ENCODE peak calls at places on chromosomes 16 and 17, in ten cellular contexts. H, W, A, F, M, L, J, V, D and P are unnamed samples.

GRCh38 chr17:82750241-82750905 is 1.5 kb upstream of the TBCD start:
- DNase-seq in H (no peak), W (no peak), A (no peak), F (no peak), M (no peak), L (no peak), J (no peak), V (no peak), D (no peak), P (no peak)

GRCh38 chr16:79505344-79505743 is 95.2 kb downstream of the MAF start:
- DNase-seq in H (no peak), W (no peak), A (no peak), F (no peak), M (no peak), L (no peak), J (no peak), V (no peak), D (no peak), P (no peak)

GRCh38 chr17:2082003-2082862 is 27.3 kb downstream of the HIC1 start:
- DNase-seq in H (no peak), W (no peak), A (no peak), F (no peak), M (no peak), L (no peak), J (no peak), V (no peak), D (no peak), P (no peak)

GRCh38 chr16:67648764-67649407 is 3.9 kb downstream of the CARMIL2 start:
- DNase-seq in H (no peak), W (no peak), A (no peak), F (no peak), M (no peak), L (no peak), J (peak), V (no peak), D (no peak), P (no peak)

GRCh38 chr16:12158428-12158827 is 181.9 kb downstream of the SNX29 start:
- DNase-seq in H (no peak), W (no peak), A (peak), F (no peak), M (peak), L (no peak), J (no peak), V (peak), D (no peak), P (no peak)

GRCh38 chr16:11319529-11320146 is 25.6 kb upstream of the RMI2 start:
- DNase-seq in H (no peak), W (no peak), A (no peak), F (no peak), M (no peak), L (no peak), J (no peak), V (no peak), D (no peak), P (no peak)

GRCh38 chr17:64974750-64975317 is 55.6 kb upstream of the LRRC37A3 start:
- DNase-seq in H (no peak), W (no peak), A (no peak), F (no peak), M (no peak), L (no peak), J (no peak), V (no peak), D (no peak), P (no peak)

GRCh38 chr16:27723711-27724490 is 174.0 kb downstream of the KATNIP start:
- DNase-seq in H (no peak), W (no peak), A (no peak), F (no peak), M (no peak), L (no peak), J (no peak), V (no peak), D (no peak), P (no peak)

GRCh38 chr16:66430214-66430613 is 3.1 kb downstream of the BEAN1 start:
- DNase-seq in H (no peak), W (no peak), A (no peak), F (no peak), M (no peak), L (no peak), J (no peak), V (no peak), D (no peak), P (no peak)

GRCh38 chr17:64077409-64077808 is 52.5 kb downstream of the ERN1 start:
- DNase-seq in H (no peak), W (no peak), A (no peak), F (no peak), M (no peak), L (no peak), J (no peak), V (no peak), D (no peak), P (no peak)

GRCh38 chr17:5500804-5501391 is 14.5 kb downstream of the MIS12 start:
- DNase-seq in H (peak), W (peak), A (no peak), F (peak), M (peak), L (peak), J (peak), V (no peak), D (peak), P (peak)

GRCh38 chr16:75376475-75376907 is 56.8 kb downstream of the CFDP1 start:
- DNase-seq in H (no peak), W (no peak), A (no peak), F (no peak), M (no peak), L (no peak), J (no peak), V (no peak), D (no peak), P (no peak)